ENCODE peak calls at places on chromosomes 16 and 17, in five cellular contexts. M is Calu3, S is glutamatergic neuron, P is MCF 10A, C is esophagus squamous epithelium. E is an unnamed sample.

GRCh38 chr17:73292031-73292531 is 19.7 kb downstream of the CDC42EP4 start:
- DNase-seq in M (peak; percentile 58), S (no peak), P (peak; percentile 79), C (no peak), E (no peak)

GRCh38 chr17:48759288-48759687 is 30.7 kb upstream of the HOXB13 start:
- DNase-seq in M (no peak), S (no peak), P (no peak), C (no peak), E (no peak)

GRCh38 chr16:971582-971905 is 760 bp upstream of the LMF1 start:
- DNase-seq in M (no peak), S (no peak), P (no peak), C (no peak), E (no peak)

GRCh38 chr17:72616457-72616856 is 476.0 kb downstream of the SLC39A11 start:
- DNase-seq in M (no peak), S (no peak), P (no peak), C (no peak), E (no peak)

GRCh38 chr17:60601443-60602384 is 1.7 kb downstream of the PPM1D start:
- DNase-seq in M (peak; percentile 61), S (peak; percentile 58), P (peak; percentile 85), C (no peak), E (peak; percentile 49)

GRCh38 chr16:4489030-4489429 is 12.8 kb downstream of the HMOX2 start:
- DNase-seq in M (no peak), S (no peak), P (no peak), C (no peak), E (no peak)

GRCh38 chr16:50326835-50327465 is 41.8 kb downstream of the BRD7 start:
- DNase-seq in M (no peak), S (peak; percentile 32), P (peak; percentile 54), C (no peak), E (no peak)

GRCh38 chr16:53176434-53176833 is 121.6 kb downstream of the CHD9 start:
- DNase-seq in M (no peak), S (no peak), P (no peak), C (no peak), E (no peak)

GRCh38 chr16:65783709-65784474 is 582.6 kb upstream of the CDH5 start:
- DNase-seq in M (no peak), S (no peak), P (no peak), C (no peak), E (no peak)

GRCh38 chr17:66707051-66707450 is 127.9 kb upstream of the CACNG5 start:
- DNase-seq in M (no peak), S (no peak), P (no peak), C (no peak), E (no peak)

GRCh38 chr16:67897231-67897630 is 4.2 kb downstream of the PSKH1 start:
- DNase-seq in M (no peak), S (no peak), P (no peak), C (no peak), E (no peak)

GRCh38 chr17:32732900-32733299 is 144.0 kb downstream of the MYO1D start:
- DNase-seq in M (no peak), S (no peak), P (no peak), C (no peak), E (no peak)

GRCh38 chr16:48971571-48972071 is 310.0 kb downstream of the CBLN1 start:
- DNase-seq in M (no peak), S (peak; percentile 38), P (no peak), C (no peak), E (no peak)

GRCh38 chr16:11955713-11956123 is 9.3 kb upstream of the TNFRSF17 start:
- DNase-seq in M (no peak), S (no peak), P (peak; percentile 66), C (no peak), E (no peak)

GRCh38 chr16:89274561-89275283 is 57.2 kb downstream of the ZNF778 start:
- DNase-seq in M (no peak), S (no peak), P (no peak), C (no peak), E (no peak)

GRCh38 chr16:2278272-2278608 is 10.3 kb upstream of the RNPS1 start:
- DNase-seq in M (no peak), S (no peak), P (no peak), C (no peak), E (no peak)

GRCh38 chr16:49924078-49924477 is 68.2 kb upstream of the ZNF423 start:
- DNase-seq in M (no peak), S (no peak), P (peak; percentile 2), C (no peak), E (no peak)

GRCh38 chr16:58194790-58195189 is 3.1 kb downstream of the CSNK2A2 start:
- DNase-seq in M (no peak), S (no peak), P (no peak), C (no peak), E (no peak)

GRCh38 chr17:48729335-48730239 is 1.0 kb upstream of the HOXB13 start:
- DNase-seq in M (no peak), S (no peak), P (no peak), C (no peak), E (no peak)

GRCh38 chr17:20159406-20160075 is 150.4 kb downstream of the SPECC1 start:
- DNase-seq in M (no peak), S (no peak), P (no peak), C (no peak), E (no peak)

GRCh38 chr16:81928975-81929374 is 82.3 kb downstream of the SDR42E1 start:
- DNase-seq in M (peak; percentile 70), S (no peak), P (peak; percentile 72), C (no peak), E (no peak)

GRCh38 chr17:9878791-9879525 is 26.1 kb downstream of the RCVRN start:
- DNase-seq in M (no peak), S (no peak), P (peak; percentile 45), C (no peak), E (no peak)

GRCh38 chr16:1932050-1933028 is 10.7 kb downstream of the MSRB1 start:
- DNase-seq in M (peak; percentile 62), S (peak; percentile 39), P (peak; percentile 39), C (no peak), E (no peak)

GRCh38 chr17:57278740-57279387 is 22.5 kb downstream of the MSI2 start:
- DNase-seq in M (no peak), S (no peak), P (no peak), C (no peak), E (no peak)
- TF ChIP-seq CTCF in M (no peak), S (no peak), P (no peak), C (no peak), E (no peak)

GRCh38 chr16:75250809-75251279 is 580 bp downstream of the BCAR1 start:
- DNase-seq in M (peak; percentile 89), S (peak; percentile 67), P (no peak), C (no peak), E (peak; percentile 67)

GRCh38 chr16:75252946-75253911 is 1.8 kb upstream of the BCAR1 start:
- DNase-seq in M (no peak), S (no peak), P (no peak), C (no peak), E (peak; percentile 40)

GRCh38 chr16:75252049-75252864 is 833 bp upstream of the BCAR1 start:
- DNase-seq in M (no peak), S (no peak), P (no peak), C (no peak), E (no peak)

GRCh38 chr16:75250089-75250808 is 1.2 kb downstream of the BCAR1 start:
- DNase-seq in M (peak; percentile 66), S (no peak), P (no peak), C (no peak), E (peak; percentile 30)

GRCh38 chr16:75251280-75252048 is at the start of gene BCAR1:
- DNase-seq in M (peak; percentile 93), S (peak; percentile 90), P (peak; percentile 81), C (no peak), E (peak; percentile 94)
- TF ChIP-seq CTCF in M (peak; percentile 49), S (no peak), P (no peak), C (no peak), E (no peak)

GRCh38 chr17:38871247-38871991 is 1.6 kb downstream of the LASP1 start:
- DNase-seq in M (peak; percentile 97), S (no peak), P (peak; percentile 87), C (no peak), E (peak; percentile 47)
- TF ChIP-seq CTCF in M (peak; percentile 37), S (no peak), P (no peak), C (no peak), E (no peak)

GRCh38 chr17:45316271-45317112 is at the start of gene MAP3K14:
- DNase-seq in M (peak; percentile 81), S (peak; percentile 77), P (peak; percentile 53), C (no peak), E (peak; percentile 85)
- TF ChIP-seq CTCF in M (no peak), S (no peak), P (no peak), C (no peak), E (no peak)